ENCODE peak calls at places on chromosome 12, in four cellular contexts. F is GM23248, E is IMR-90, Q is neuronal stem cell. C is an unnamed sample. For H3K9me3, the result is how much of the 10 kb centered on the place peaks cover.

GRCh38 chr12:101925352-101925751 is 48.0 kb downstream of the DRAM1 start:
- DNase-seq in F (peak), E (peak), Q (no peak), C (peak)

GRCh38 chr12:28909291-28909690 is 239.8 kb upstream of the FAR2 start:
- DNase-seq in F (peak), E (peak), Q (no peak), C (no peak)

GRCh38 chr12:88934163-88934747 is 354.0 kb upstream of the KITLG start:
- DNase-seq in F (peak), E (peak), Q (no peak), C (peak)

GRCh38 chr12:7373226-7373625 is 69.4 kb downstream of the ACSM4 start:
- DNase-seq in F (peak), E (no peak), Q (no peak), C (no peak)

GRCh38 chr12:122413516-122414404 is 8.7 kb downstream of the CLIP1 start:
- DNase-seq in F (peak), E (no peak), Q (no peak), C (no peak)

GRCh38 chr12:46933947-46934346 is 108.2 kb upstream of the SLC38A4 start:
- DNase-seq in F (peak), E (peak), Q (peak), C (peak)

GRCh38 chr12:1791104-1791927 is 29.0 kb upstream of the LRTM2 start:
- DNase-seq in F (peak), E (peak), Q (no peak), C (peak)

GRCh38 chr12:58117201-58117600 is 175.8 kb downstream of the ATP23 start:
- DNase-seq in F (no peak), E (no peak), Q (no peak), C (no peak)

GRCh38 chr12:94057262-94058151 is 90.9 kb upstream of the PLXNC1 start:
- DNase-seq in F (no peak), E (no peak), Q (no peak), C (peak)

GRCh38 chr12:3493225-3494049 is 2.4 kb downstream of the PRMT8 start:
- DNase-seq in F (no peak), E (no peak), Q (no peak), C (no peak)

GRCh38 chr12:56079729-56080555 is at the start of gene ERBB3:
- DNase-seq in F (peak), E (peak), Q (peak), C (peak)

GRCh38 chr12:53251477-53252348 is 16.4 kb upstream of the ESPL1 start:
- DNase-seq in F (peak), E (peak), Q (peak), C (peak)

GRCh38 chr12:95802482-95803264 is 12.1 kb upstream of the NTN4 start:
- DNase-seq in F (peak), E (peak), Q (no peak), C (peak)

GRCh38 chr12:53949631-53950440 is 4.9 kb upstream of the HOXC12 start:
- DNase-seq in F (no peak), E (no peak), Q (no peak), C (no peak)

GRCh38 chr12:29148958-29149690 is at the start of gene FAR2:
- DNase-seq in F (peak), E (no peak), Q (peak), C (peak)

GRCh38 chr12:55132816-55133215 is 6.6 kb downstream of the OR9K2 start:
- DNase-seq in F (no peak), E (no peak), Q (no peak), C (no peak)

GRCh38 chr12:94832780-94833760 is 170.4 kb downstream of the NDUFA12 start:
- DNase-seq in F (peak), E (peak), Q (peak), C (peak)

GRCh38 chr12:49642370-49642802 is 19.0 kb downstream of the PRPF40B start:
- DNase-seq in F (no peak), E (no peak), Q (no peak), C (peak)

GRCh38 chr12:53770281-53770680 is 18.5 kb upstream of the CISTR start:
- DNase-seq in F (peak), E (peak), Q (no peak), C (peak)

GRCh38 chr12:27779837-27780611 is at the start of the genes KLHL42 and MANSC4:
- DNase-seq in F (peak), E (peak), Q (peak), C (peak)

GRCh38 chr12:106088246-106089200 is 50.2 kb downstream of the NUAK1 start:
- DNase-seq in F (no peak), E (no peak), Q (no peak), C (no peak)

GRCh38 chr12:47079894-47080724 is at the start of gene AMIGO2:
- DNase-seq in F (peak), E (peak), Q (peak), C (peak)

GRCh38 chr12:123995023-123995422 is 22.0 kb downstream of the ZNF664 start:
- DNase-seq in F (peak), E (peak), Q (no peak), C (no peak)

GRCh38 chr12:32423598-32423997 is 24.2 kb downstream of the FGD4 start:
- DNase-seq in F (no peak), E (no peak), Q (no peak), C (no peak)

GRCh38 chr12:73798523-73798922 is 739.1 kb upstream of the ATXN7L3B start:
- DNase-seq in F (no peak), E (no peak), Q (no peak), C (no peak)

GRCh38 chr12:21502164-21502496 is 541 bp downstream of the GOLT1B start:
- DNase-seq in F (peak), E (peak), Q (no peak), C (no peak)

GRCh38 chr12:112751844-112752243 is 39.7 kb upstream of the RPH3A start:
- DNase-seq in F (no peak), E (no peak), Q (no peak), C (no peak)

GRCh38 chr12:112431965-112432364 is 13.2 kb downstream of the PTPN11 start:
- DNase-seq in F (no peak), E (no peak), Q (no peak), C (no peak)

GRCh38 chr12:112971248-112971647 is 7.1 kb upstream of the OAS2 start:
- DNase-seq in F (no peak), E (peak), Q (no peak), C (no peak)

DNA sequence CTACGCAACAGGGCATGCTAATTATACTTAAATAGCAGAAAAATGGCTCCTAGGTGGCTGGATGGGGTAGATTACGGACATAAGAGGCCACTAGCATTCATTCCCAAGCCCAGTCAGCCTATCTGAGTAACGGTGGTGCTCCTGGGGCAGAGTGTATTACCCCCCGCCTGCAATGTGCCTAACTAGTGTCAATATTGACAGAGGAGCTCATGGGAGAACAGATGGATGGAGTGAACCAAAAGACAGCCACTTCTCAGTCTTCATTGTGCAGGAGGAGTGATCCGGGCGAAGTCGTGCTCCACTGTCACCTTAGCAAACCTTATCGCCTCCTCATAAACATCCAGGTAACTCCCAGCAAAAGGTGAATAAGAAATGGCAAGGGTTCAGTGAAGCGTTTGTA is 126.8 kb upstream of the BCL2L14 start:
- DNase-seq in F (no peak), E (no peak), Q (no peak), C (no peak)
- H3K4me2 ChIP-seq in F (no peak), E (no peak), Q (no peak), C (no peak)

DNA sequence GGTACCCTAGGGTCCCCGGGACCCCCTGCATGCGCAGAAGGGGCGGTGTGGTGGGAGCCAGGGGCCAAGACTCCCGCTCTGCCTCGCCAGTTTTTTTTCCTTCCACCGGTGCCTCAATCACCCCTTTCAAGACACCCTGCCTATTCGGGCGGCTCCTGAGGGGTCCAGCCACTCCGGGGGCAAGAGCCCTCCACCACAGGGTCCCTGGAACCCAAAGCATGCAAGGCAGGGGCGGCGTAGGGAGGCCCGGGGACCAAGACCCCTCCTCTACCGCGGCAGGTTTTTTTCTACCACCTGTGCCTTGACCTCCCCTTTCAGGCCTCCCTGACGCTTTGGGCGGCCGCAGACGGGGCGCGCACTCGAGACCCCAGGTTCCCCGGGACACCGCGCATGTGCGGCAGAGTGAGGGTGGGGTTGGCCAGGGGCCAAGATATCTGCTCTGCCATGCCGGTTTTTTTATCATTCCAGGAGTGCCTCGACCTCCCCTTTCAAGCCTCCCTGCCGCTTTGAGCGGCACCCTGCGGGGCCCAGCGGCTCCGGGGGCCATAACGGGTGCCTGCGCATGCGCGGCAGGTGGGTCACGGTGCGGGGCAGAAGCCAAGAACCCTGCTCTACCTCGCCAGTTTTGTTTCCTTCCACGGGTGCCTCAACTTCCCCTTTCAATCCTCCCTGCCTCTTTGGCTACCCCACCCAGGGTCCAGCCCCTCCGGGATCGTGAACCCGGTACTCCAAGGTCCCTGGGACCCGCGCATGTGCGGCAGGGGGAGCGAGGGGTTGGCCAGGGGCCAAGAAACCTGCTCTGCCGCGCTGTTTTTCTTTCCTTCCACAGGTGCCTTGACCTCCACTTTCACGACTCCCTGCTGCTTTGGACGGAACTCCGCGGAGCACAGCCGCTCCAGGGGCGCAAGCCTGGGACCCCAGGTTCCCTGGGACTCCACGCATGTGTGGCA is 328.1 kb downstream of the ALG10 start:
- DNase-seq in F (no peak), E (no peak), Q (no peak), C (no peak)
- H3K9me3 ChIP-seq in F (under half), E (under half), Q (under half), C (under half)

GRCh38 chr12:92360543-92360942 is 214.9 kb upstream of the BTG1 start:
- DNase-seq in F (no peak), E (no peak), Q (no peak), C (no peak)
- H3K4me2 ChIP-seq in F (no peak), E (no peak), Q (no peak), C (no peak)

GRCh38 chr12:133083345-133083744 is 2.6 kb downstream of the ZNF140 start:
- DNase-seq in F (no peak), E (no peak), Q (no peak), C (no peak)
- H3K9me3 ChIP-seq in F (under half), E (half or more), Q (half or more), C (half or more)

GRCh38 chr12:92649511-92650227 is 53.1 kb upstream of the PLEKHG7 start:
- DNase-seq in F (peak), E (peak), Q (peak), C (peak)
- H3K4me2 ChIP-seq in F (peak), E (no peak), Q (no peak), C (peak)

DNA sequence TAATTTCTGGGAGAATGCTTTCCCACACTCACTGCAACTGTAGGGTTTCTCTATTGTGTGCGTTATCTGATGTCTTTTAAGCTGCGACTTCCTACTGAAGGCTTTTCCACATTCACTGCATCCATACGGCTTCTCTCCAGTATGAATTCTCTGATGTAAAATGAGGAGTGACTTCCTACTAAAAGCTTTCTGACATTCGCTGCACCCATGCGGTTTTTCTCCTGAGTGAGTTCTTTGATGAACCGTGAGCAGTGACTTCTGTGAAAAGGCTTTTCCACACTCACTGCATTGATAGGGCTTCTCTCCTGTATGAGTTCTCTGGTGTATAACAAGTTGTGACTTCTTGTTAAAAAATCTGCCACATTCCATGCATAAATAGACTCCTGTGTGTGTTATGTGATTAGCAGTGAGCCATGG is 29.7 kb downstream of the ZNF605 start:
- DNase-seq in F (no peak), E (no peak), Q (no peak), C (no peak)
- H3K9me3 ChIP-seq in F (under half), E (half or more), Q (half or more), C (half or more)

GRCh38 chr12:15627995-15628945 is 160.9 kb downstream of the EPS8 start:
- DNase-seq in F (peak), E (peak), Q (no peak), C (no peak)
- H3K4me2 ChIP-seq in F (peak), E (peak), Q (no peak), C (peak)

DNA sequence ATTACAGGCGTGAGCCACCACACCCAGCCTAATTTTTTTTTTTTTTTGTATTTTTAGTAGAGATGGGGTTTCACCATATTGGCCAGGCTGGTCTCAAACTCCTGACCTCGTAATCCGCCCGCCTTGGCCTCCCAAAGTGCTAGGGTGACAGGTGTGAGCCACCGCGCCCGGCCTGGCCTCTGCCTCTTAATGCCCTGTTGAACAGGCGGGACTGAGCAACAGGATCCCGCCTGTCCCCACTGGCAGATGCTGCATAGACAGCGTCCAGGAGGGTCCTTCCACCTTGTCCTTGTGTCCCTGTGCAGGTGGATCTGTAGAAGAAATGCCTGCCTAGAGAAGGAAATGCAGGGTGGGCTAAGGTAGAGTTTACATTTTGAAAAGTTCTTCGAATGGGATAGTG is 5.7 kb downstream of the PGAM5 start:
- DNase-seq in F (no peak), E (no peak), Q (no peak), C (no peak)
- H3K9me3 ChIP-seq in F (under half), E (under half), Q (under half), C (under half)

DNA sequence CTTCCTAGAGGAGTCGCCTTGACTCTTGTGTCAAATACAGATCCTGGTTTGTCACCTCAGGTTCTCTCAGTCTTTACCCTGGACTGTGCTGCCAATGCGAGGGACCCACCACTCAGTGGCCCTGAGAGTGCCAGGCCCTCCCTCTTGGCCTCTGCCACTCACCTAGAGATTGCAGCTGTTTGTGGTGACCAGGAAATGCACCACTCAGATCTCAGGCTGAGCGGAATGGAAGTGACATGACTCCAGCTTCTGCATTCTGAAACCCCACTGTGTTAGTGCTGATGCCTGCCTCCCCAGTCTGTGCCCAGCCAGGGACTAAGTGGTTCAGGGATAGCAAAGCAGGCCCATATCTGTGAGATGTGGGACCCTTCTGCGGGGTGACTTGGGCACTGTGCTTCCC is 27.8 kb upstream of the NEDD1 start:
- DNase-seq in F (no peak), E (no peak), Q (no peak), C (no peak)
- H3K4me2 ChIP-seq in F (no peak), E (no peak), Q (no peak), C (no peak)

C was measured in PC-9.